ENCODE peak calls at places on chromosomes 2 and 18, in six cellular contexts. B is heart left ventricle, N is H54, F is spleen, X is uterus, C is lower leg skin. T is an unnamed sample.

GRCh38 chr2:238580486-238580885 is 153.8 kb downstream of the ASB1 start:
- DNase-seq in B (no peak), N (no peak), F (peak; percentile 49), X (no peak), C (no peak), T (peak; percentile 24)

GRCh38 chr2:11996618-11997017 is 250.2 kb downstream of the LPIN1 start:
- DNase-seq in B (no peak), N (no peak), F (no peak), X (no peak), C (no peak), T (no peak)

GRCh38 chr18:75405341-75405740 is 22.2 kb downstream of the SMIM21 start:
- DNase-seq in B (no peak), N (no peak), F (no peak), X (no peak), C (no peak), T (no peak)

GRCh38 chr2:48240912-48241311 is 289.0 kb upstream of the STON1 start:
- DNase-seq in B (no peak), N (no peak), F (no peak), X (no peak), C (no peak), T (no peak)

GRCh38 chr2:237864940-237865622 is 5.7 kb downstream of the RAMP1 start:
- DNase-seq in B (peak; percentile 81), N (peak; percentile 89), F (no peak), X (peak; percentile 96), C (no peak), T (no peak)

GRCh38 chr2:5834491-5834890 is 142.3 kb downstream of the SOX11 start:
- DNase-seq in B (no peak), N (no peak), F (no peak), X (no peak), C (no peak), T (no peak)

GRCh38 chr2:112173646-112174319 is 35.6 kb downstream of the FBLN7 start:
- DNase-seq in B (no peak), N (no peak), F (no peak), X (no peak), C (no peak), T (no peak)

GRCh38 chr2:110864176-110864575 is 131.8 kb downstream of the ACOXL start:
- DNase-seq in B (no peak), N (no peak), F (no peak), X (no peak), C (no peak), T (no peak)

GRCh38 chr2:7269244-7269643 is 352.0 kb downstream of the RNF144A start:
- DNase-seq in B (no peak), N (no peak), F (no peak), X (no peak), C (no peak), T (no peak)

GRCh38 chr18:7626922-7627440 is 59.9 kb downstream of the PTPRM start:
- DNase-seq in B (no peak), N (peak; percentile 62), F (no peak), X (peak; percentile 22), C (no peak), T (no peak)

GRCh38 chr18:10927980-10928605 is 221.3 kb downstream of the PIEZO2 start:
- DNase-seq in B (no peak), N (no peak), F (no peak), X (no peak), C (no peak), T (no peak)

GRCh38 chr2:42304059-42304713 is 56.8 kb downstream of the COX7A2L start:
- DNase-seq in B (no peak), N (no peak), F (no peak), X (no peak), C (no peak), T (no peak)

GRCh38 chr2:29110916-29111315 is 4.3 kb upstream of the CLIP4 start:
- DNase-seq in B (no peak), N (peak; percentile 33), F (no peak), X (no peak), C (no peak), T (no peak)

GRCh38 chr18:7116001-7116831 is 1.4 kb downstream of the LAMA1 start:
- DNase-seq in B (no peak), N (no peak), F (no peak), X (no peak), C (no peak), T (no peak)

GRCh38 chr2:28219134-28219533 is 173.5 kb upstream of the FOSL2 start:
- DNase-seq in B (no peak), N (no peak), F (no peak), X (no peak), C (no peak), T (no peak)

GRCh38 chr2:24914713-24915112 is 5.3 kb downstream of the ADCY3 start:
- DNase-seq in B (no peak), N (no peak), F (peak; percentile 44), X (no peak), C (no peak), T (no peak)

GRCh38 chr2:33275689-33276444 is 200.6 kb upstream of the RASGRP3 start:
- DNase-seq in B (peak; percentile 66), N (peak; percentile 85), F (no peak), X (peak; percentile 51), C (peak; percentile 77), T (no peak)

GRCh38 chr2:147824625-147825024 is 20.2 kb upstream of the ACVR2A start:
- DNase-seq in B (no peak), N (no peak), F (no peak), X (no peak), C (no peak), T (no peak)
- TF ChIP-seq POLR2A in B (no peak), N (no peak), F (no peak), X (no peak), C (no peak), T (no peak)

GRCh38 chr2:173353556-173353955 is 1.1 kb upstream of the CDCA7 start:
- DNase-seq in B (no peak), N (no peak), F (no peak), X (no peak), C (no peak), T (no peak)

GRCh38 chr2:173354601-173355131 is at the start of gene CDCA7:
- DNase-seq in B (peak; percentile 51), N (peak; percentile 77), F (peak; percentile 87), X (peak; percentile 40), C (peak; percentile 18), T (peak; percentile 39)

GRCh38 chr2:173355132-173355865 is 627 bp downstream of the CDCA7 start:
- DNase-seq in B (peak; percentile 41), N (peak; percentile 42), F (peak; percentile 86), X (peak; percentile 30), C (no peak), T (peak; percentile 33)

GRCh38 chr2:173355866-173356508 is 1.3 kb downstream of the CDCA7 start:
- DNase-seq in B (no peak), N (no peak), F (no peak), X (no peak), C (no peak), T (no peak)

DNA sequence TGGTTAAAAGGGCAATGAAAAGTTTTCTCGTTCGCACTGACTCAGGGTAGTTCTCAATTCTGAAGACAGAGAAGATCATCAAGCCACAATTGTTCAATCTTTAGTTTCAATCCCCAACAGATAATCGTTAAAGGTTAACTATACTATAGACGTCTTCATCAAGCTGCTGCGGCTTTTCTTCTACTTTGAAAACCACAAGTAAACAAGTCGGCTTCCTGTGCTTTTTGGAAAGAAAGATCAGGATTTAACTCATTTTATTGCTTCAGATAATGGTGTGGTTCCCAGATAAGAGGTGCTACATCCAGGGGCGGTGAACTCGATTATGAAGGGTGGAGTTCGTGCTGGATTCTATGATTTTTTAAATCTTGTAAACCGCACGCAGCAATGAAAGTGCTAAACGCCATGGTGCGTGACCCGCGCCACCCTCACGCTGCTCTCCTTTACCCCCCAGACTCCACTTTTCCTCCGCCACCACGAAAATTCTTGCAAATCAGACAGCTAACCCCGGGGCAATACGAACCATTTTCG is 535 bp upstream of the CDCA7 start:
- DNase-seq in B (no peak), N (no peak), F (no peak), X (no peak), C (no peak), T (no peak)
- TF ChIP-seq POLR2A in B (no peak), N (no peak), F (no peak), X (no peak), C (no peak), T (no peak)

DNA sequence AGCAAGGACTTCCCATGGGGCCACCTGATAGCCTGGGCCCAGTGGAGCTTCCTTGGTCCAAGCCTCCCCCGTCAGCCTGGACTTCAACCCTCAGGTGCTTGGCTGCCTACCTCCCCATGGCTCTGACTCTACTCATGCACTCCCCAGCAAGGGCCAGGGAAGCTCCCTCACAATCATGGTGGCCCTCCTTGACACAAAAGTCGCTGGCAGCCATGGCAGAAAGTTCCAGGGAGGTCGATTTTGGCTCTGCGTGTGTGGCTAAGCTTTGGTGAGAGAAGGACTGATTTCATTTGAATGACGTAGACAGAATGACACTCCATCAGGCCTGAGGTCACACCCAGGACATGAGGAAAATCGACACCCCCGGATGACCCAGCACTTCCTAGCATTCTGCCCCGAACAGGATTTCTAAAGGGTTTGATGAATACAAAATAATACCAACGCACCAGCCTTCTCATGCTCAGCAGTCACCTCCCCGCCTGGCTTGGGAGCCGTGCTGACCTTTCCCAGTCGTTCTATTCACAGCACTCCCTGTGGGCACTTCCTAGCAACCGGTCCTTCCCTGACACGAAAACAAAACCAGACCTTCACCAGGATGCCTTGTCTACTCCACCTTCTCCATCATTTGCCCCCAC is 52.7 kb downstream of the LBH start:
- DNase-seq in B (no peak), N (no peak), F (no peak), X (no peak), C (no peak), T (no peak)
- TF ChIP-seq POLR2A in B (no peak), N (no peak), F (no peak), X (no peak), C (no peak), T (no peak)

GRCh38 chr2:200306719-200306968 is 151 bp downstream of the SPATS2L start:
- DNase-seq in B (no peak), N (no peak), F (no peak), X (no peak), C (no peak), T (no peak)
- TF ChIP-seq POLR2A in B (peak; percentile 5), N (peak; percentile 63), F (no peak), X (no peak), C (no peak), T (no peak)